ENCODE peak calls at places on chromosomes 4 and X, in six cellular contexts. H is mesenchymal stem cell, N is H1, T is IMR-90, R is neuronal stem cell, K is trophoblast cell. P is an unnamed sample.

GRCh38 chr4:172188248-172188976 is 375.2 kb downstream of the GALNTL6 start:
- DNase-seq in H (no peak), N (no peak), T (no peak), R (no peak), K (peak; percentile 15), P (no peak)

GRCh38 chrX:20742106-20742505 is 475.4 kb upstream of the RPS6KA3 start:
- DNase-seq in H (no peak), N (no peak), T (no peak), R (no peak), K (peak; percentile 56), P (no peak)

GRCh38 chr4:121408-122084 is 2.8 kb upstream of the ZNF718 start:
- DNase-seq in H (no peak), N (peak; percentile 6), T (no peak), R (no peak), K (no peak), P (no peak)

GRCh38 chrX:66200050-66200664 is 36.1 kb downstream of the HEPH start:
- DNase-seq in H (no peak), N (no peak), T (no peak), R (no peak), K (no peak), P (no peak)

GRCh38 chrX:41100200-41100599 is 15.0 kb downstream of the USP9X start:
- DNase-seq in H (no peak), N (no peak), T (no peak), R (no peak), K (peak; percentile 49), P (no peak)

GRCh38 chr4:149690726-149691125 is 124.9 kb downstream of the IQCM start:
- DNase-seq in H (no peak), N (no peak), T (no peak), R (no peak), K (peak; percentile 28), P (no peak)

GRCh38 chr4:84837751-84838150 is 128.7 kb downstream of the WDFY3 start:
- DNase-seq in H (no peak), N (no peak), T (peak; percentile 12), R (no peak), K (no peak), P (no peak)

GRCh38 chrX:68588653-68589371 is 58.7 kb upstream of the STARD8 start:
- DNase-seq in H (no peak), N (no peak), T (peak; percentile 1), R (no peak), K (peak; percentile 53), P (no peak)

GRCh38 chr4:3517731-3518510 is 14.3 kb downstream of the LRPAP1 start:
- DNase-seq in H (no peak), N (no peak), T (no peak), R (no peak), K (no peak), P (no peak)
- H3K14ac ChIP-seq in H (no peak overlapping the region), N (no peak overlapping the region), T (no peak overlapping the region), R (no peak overlapping the region), K (no peak overlapping the region), P (no peak overlapping the region)

DNA sequence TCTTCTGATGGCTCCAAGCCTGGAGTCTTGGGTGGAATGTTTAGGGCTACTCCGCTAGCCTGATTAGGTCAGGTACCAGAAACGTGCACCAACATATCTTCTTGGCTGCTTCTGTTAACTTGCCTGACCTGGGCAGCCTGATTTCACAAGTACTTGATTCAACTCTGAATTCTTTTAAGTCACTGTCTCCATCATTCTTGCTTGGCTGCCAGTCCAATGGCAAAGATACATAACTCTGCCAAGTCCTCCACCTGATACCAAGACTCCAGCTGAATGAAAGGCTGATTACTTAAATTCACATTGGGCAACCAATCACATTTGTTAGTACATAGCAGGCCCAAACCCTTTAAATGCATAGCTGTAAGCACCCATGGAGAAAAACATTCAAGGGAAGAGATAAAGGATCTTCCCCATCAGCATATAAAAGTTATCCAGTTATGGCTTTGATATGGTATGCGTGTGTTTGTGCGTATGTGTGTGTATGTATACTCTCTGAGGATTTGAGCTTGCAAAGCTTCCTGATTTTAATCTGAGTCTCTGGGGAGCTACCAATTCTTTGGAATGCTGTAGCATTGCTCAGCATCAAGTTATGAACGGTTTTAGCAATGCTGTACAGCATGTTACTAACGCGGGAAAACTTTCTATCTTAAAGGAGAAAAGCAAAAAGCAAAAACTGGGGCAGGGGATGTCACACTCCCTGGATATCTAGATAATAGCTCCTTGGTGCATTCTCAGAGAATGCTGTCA is 917.2 kb downstream of the DMD start:
- DNase-seq in H (no peak), N (no peak), T (no peak), R (no peak), K (peak; percentile 66), P (no peak)
- H3K14ac ChIP-seq in H (no peak overlapping the region), N (no peak overlapping the region), T (no peak overlapping the region), R (no peak overlapping the region), K (no peak overlapping the region), P (no peak overlapping the region)

DNA sequence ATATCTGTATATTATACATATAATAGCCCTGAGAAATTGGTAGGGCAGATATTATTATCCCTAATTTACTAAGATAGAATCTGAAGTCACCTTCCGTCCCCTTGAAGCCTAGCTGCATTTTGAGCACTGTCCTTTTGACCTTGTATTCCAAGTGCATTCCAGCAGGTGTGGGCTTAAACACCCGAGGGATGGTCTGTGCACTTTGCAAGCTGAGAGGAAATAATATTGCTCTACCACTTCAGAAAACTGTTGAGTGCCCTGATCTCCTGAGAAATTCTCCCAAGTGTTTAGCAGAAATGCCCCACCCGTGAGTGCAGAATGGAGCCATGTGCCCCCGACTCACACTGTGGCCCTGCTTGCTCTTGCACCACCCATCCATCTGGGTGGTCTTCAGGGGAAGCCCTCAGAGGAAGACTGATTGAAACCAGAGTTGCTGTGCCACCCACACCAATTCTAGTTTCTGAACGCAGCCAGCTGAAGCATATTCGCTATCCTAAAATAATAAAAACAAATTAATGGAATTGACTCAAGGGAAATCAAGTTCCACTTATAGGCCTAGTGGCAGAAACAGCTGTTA is 41.1 kb upstream of the PRKG2 start:
- DNase-seq in H (no peak), N (no peak), T (no peak), R (no peak), K (no peak), P (no peak)
- H3K14ac ChIP-seq in H (no peak overlapping the region), N (no peak overlapping the region), T (peak overlapping the region; percentile 87), R (no peak overlapping the region), K (no peak overlapping the region), P (no peak overlapping the region)

GRCh38 chrX:102727761-102728160 is 7.2 kb downstream of the GPRASP3 start:
- DNase-seq in H (no peak), N (no peak), T (no peak), R (no peak), K (no peak), P (no peak)
- H3K14ac ChIP-seq in H (no peak overlapping the region), N (no peak overlapping the region), T (no peak overlapping the region), R (no peak overlapping the region), K (no peak overlapping the region), P (no peak overlapping the region)

GRCh38 chr4:72945719-72946336 is 123.7 kb downstream of the COX18 start:
- DNase-seq in H (no peak), N (no peak), T (no peak), R (peak; percentile 4), K (no peak), P (no peak)

GRCh38 chr4:72951628-72952027 is 117.9 kb downstream of the COX18 start:
- DNase-seq in H (no peak), N (no peak), T (no peak), R (no peak), K (no peak), P (no peak)

GRCh38 chr4:72951147-72951546 is 118.4 kb downstream of the COX18 start:
- DNase-seq in H (no peak), N (no peak), T (no peak), R (no peak), K (no peak), P (no peak)

GRCh38 chr4:72942565-72942964 is 127.0 kb downstream of the COX18 start:
- DNase-seq in H (no peak), N (no peak), T (no peak), R (no peak), K (no peak), P (no peak)

DNA sequence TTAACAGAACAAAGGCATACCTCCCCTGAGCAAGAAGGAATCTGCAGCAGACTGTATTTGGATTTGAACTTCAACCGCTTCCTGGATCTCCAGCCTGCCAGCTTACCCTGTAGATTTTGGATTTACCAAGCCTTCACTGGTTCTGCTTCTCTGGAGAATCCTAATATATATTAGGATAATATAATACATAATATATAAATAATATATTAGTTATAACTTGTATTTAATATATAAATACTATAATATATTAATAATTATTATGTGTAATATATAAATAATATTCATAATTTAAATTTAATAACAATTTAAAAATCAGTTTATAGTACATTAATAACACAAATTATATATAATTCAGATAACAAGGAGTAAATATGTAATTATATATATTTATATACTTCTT is 121.4 kb downstream of the COX18 start:
- DNase-seq in H (no peak), N (no peak), T (no peak), R (no peak), K (no peak), P (no peak)
- H3K14ac ChIP-seq in H (no peak overlapping the region), N (no peak overlapping the region), T (no peak overlapping the region), R (no peak overlapping the region), K (no peak overlapping the region), P (no peak overlapping the region)

P was measured in H9.